ENCODE peak calls at places on chromosomes 16 and 17, in six cellular contexts. Q is ovary, S is ascending aorta, X is tibial nerve, E is HL-60, G is pancreas. O is an unnamed sample. For H3K27me3, the result is how much of the 10 kb centered on the place peaks cover.

GRCh38 chr17:70875729-70876344 is 706.5 kb downstream of the KCNJ2 start:
- DNase-seq in Q (no peak), S (no peak), X (no peak), E (no peak), G (no peak), O (no peak)

GRCh38 chr17:42783062-42783777 is 2.8 kb downstream of the WNK4 start:
- DNase-seq in Q (no peak), S (no peak), X (no peak), E (no peak), G (no peak), O (no peak)

GRCh38 chr16:11303405-11304138 is 22.4 kb upstream of the PRM1 start:
- DNase-seq in Q (no peak), S (no peak), X (no peak), E (no peak), G (peak), O (no peak)

GRCh38 chr17:76697702-76698465 is 12.9 kb downstream of the MXRA7 start:
- DNase-seq in Q (no peak), S (no peak), X (no peak), E (no peak), G (no peak), O (no peak)

GRCh38 chr16:31093132-31093703 is 1.4 kb downstream of the VKORC1 start:
- DNase-seq in Q (no peak), S (no peak), X (no peak), E (peak), G (peak), O (no peak)

GRCh38 chr16:24936151-24936550 is 79.0 kb downstream of the ARHGAP17 start:
- DNase-seq in Q (no peak), S (no peak), X (no peak), E (no peak), G (no peak), O (no peak)

GRCh38 chr17:43898446-43898845 is 8.9 kb downstream of the MPP2 start:
- DNase-seq in Q (no peak), S (no peak), X (no peak), E (no peak), G (no peak), O (no peak)

GRCh38 chr16:23182675-23183485 is at the start of gene SCNN1G:
- DNase-seq in Q (peak), S (no peak), X (no peak), E (no peak), G (no peak), O (no peak)

GRCh38 chr17:56424005-56424404 is 169.5 kb upstream of the NOG start:
- DNase-seq in Q (no peak), S (no peak), X (no peak), E (no peak), G (no peak), O (no peak)

GRCh38 chr16:79316004-79316458 is 284.5 kb downstream of the MAF start:
- DNase-seq in Q (no peak), S (no peak), X (no peak), E (no peak), G (no peak), O (no peak)

GRCh38 chr17:76747716-76748360 is 9.9 kb downstream of the MFSD11 start:
- DNase-seq in Q (no peak), S (no peak), X (no peak), E (no peak), G (no peak), O (no peak)

GRCh38 chr16:67055712-67056487 is 27.0 kb downstream of the CBFB start:
- DNase-seq in Q (no peak), S (no peak), X (no peak), E (no peak), G (no peak), O (peak)

GRCh38 chr16:66365588-66365987 is 903 bp upstream of the CDH5 start:
- DNase-seq in Q (peak), S (no peak), X (peak), E (no peak), G (no peak), O (no peak)

GRCh38 chr16:68188170-68188569 is 47.8 kb downstream of the ESRP2 start:
- DNase-seq in Q (no peak), S (no peak), X (no peak), E (no peak), G (no peak), O (no peak)

GRCh38 chr16:85146922-85147651 is 34.8 kb upstream of the CIBAR2 start:
- DNase-seq in Q (no peak), S (no peak), X (no peak), E (no peak), G (no peak), O (no peak)

GRCh38 chr17:56424543-56425044 is 168.9 kb upstream of the NOG start:
- DNase-seq in Q (no peak), S (no peak), X (no peak), E (no peak), G (no peak), O (no peak)

GRCh38 chr16:49366669-49367068 is 6.9 kb upstream of the C16orf78 start:
- DNase-seq in Q (no peak), S (no peak), X (no peak), E (no peak), G (no peak), O (no peak)

GRCh38 chr17:64572682-64573154 is 65.9 kb downstream of the CEP95 start:
- DNase-seq in Q (no peak), S (no peak), X (no peak), E (no peak), G (no peak), O (peak)

GRCh38 chr16:2857451-2858244 is at the start of gene PRSS22:
- DNase-seq in Q (no peak), S (no peak), X (no peak), E (no peak), G (peak), O (no peak)

GRCh38 chr17:28750178-28751047 is 6.6 kb downstream of the TRAF4 start:
- DNase-seq in Q (peak), S (peak), X (peak), E (peak), G (peak), O (no peak)

GRCh38 chr17:8392274-8392673 is 5.4 kb downstream of the RNF222 start:
- DNase-seq in Q (no peak), S (no peak), X (no peak), E (no peak), G (no peak), O (no peak)

DNA sequence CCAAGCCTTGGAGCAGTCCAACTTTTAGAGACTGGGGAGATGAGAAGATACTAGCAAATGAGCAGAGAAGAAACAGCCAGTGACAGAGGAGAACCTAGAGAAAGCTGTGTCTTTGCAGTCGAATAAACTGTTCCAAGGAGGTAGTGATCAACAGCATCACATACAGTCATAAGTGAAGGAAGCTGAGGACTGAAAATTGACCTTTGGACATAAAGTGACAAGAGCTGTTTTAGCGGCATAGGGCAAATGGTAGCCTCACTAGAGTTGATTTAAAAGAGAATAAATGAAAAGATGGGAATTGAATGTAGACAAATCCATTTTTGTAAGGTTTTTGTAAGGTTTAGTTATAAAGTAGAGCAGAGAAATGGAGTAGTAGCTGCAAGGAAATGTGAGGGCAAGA is 131.2 kb upstream of the HLF start:
- DNase-seq in Q (no peak), S (no peak), X (no peak), E (no peak), G (no peak), O (no peak)
- H3K27me3 ChIP-seq in Q (under half), S (under half), X (under half), E (under half), G (under half), O (under half)

DNA sequence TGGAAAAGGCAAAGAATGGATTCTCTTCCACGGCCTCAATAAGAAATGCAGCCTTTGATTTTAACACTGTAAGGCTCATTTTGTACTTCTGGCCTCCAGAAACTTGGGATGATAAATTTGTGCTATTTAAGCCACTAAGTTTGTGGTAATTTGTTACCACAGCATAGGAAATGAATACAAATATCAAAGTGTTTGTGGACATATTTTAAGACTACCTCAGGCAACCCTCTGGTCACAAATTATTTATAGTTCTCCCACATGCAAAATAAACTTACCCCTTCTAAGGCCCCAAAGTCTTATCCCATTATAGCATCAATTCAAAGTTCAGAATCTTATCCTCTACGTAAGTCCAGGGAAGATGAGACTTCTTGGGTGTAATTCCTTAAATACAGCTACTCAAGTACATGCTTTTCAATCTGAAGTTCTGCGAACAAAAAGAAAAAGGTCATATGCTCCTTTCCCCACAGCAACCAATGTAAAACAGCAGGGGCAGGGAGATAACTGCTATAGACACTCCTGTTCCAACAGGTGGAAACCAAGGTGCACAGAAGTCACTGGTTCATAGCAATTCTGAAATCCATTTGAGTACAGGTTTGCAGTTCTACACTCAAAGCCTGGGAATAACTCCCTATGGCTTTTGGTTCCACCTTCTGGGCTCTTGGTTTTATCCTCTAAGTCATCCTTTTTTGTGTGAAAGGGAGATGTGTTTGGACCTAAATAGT is 5.4 kb upstream of the EFCAB13 start:
- DNase-seq in Q (no peak), S (no peak), X (no peak), E (no peak), G (no peak), O (no peak)
- TF ChIP-seq CTCF in Q (no peak), S (no peak), X (no peak), E (no peak), G (no peak), O (no peak)

GRCh38 chr17:6557040-6557438 is 684 bp upstream of the PITPNM3 start:
- DNase-seq in Q (no peak), S (no peak), X (no peak), E (no peak), G (no peak), O (no peak)
- H3K4me3 ChIP-seq in Q (peak), S (peak), X (no peak), E (no peak), G (no peak), O (no peak)

GRCh38 chr17:78940708-78941107 is 15.5 kb upstream of the TIMP2 start:
- DNase-seq in Q (no peak), S (no peak), X (no peak), E (no peak), G (no peak), O (no peak)
- H3K27me3 ChIP-seq in Q (under half), S (under half), X (under half), E (under half), G (under half), O (under half)

DNA sequence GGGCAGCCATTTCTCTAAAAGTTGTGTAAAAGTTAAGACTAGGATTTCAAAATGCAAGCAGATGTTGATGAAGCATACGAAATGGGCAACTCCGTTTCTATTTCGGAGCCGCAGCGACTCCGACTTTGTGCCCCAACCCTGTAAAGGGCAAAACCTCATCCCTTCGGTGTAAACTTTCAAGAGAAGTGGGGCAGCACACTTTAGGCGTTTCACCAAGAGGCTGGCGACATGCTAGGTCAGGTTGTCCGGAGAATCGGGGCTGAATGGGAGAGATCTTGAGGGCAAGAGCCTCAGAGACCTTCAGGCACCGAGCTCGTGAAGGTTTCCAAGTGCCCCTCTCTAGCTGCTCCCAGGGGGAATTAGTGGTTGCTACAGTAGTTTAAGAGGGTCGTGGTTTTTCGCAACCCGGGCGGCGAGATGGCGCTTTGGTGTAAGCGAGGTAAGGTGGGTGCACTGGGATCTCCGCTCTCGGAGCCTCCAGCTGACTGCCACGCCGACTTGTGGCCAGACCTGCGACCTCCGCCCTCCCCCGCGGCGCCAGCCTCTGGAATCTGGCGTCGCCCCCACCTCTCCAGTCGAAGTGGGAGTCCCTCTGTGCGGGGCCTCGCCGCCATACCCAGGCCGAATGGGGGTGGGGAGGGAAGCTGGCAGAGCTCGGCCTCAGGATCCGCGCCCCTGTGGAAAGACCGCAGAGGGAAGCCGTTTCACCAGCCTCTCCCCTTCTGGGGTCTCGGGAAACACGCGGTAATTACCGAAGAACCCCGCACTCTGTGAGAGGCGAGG is 979 bp upstream of the HEXIM2 start:
- DNase-seq in Q (peak), S (no peak), X (peak), E (peak), G (peak), O (no peak)
- TF ChIP-seq CTCF in Q (no peak), S (peak), X (no peak), E (no peak), G (no peak), O (peak)

GRCh38 chr17:78717431-78717980 is 64.6 kb downstream of the CYTH1 start:
- DNase-seq in Q (no peak), S (no peak), X (peak), E (no peak), G (peak), O (no peak)
- H3K4me3 ChIP-seq in Q (peak), S (peak), X (peak), E (no peak), G (peak), O (peak)

GRCh38 chr17:41733348-41734138 is 900 bp downstream of the HAP1 start:
- DNase-seq in Q (no peak), S (no peak), X (no peak), E (no peak), G (no peak), O (no peak)

GRCh38 chr17:41734139-41734948 is at the start of gene HAP1:
- DNase-seq in Q (peak), S (no peak), X (no peak), E (no peak), G (peak), O (no peak)

GRCh38 chr17:41731836-41732235 is 2.6 kb downstream of the HAP1 start:
- DNase-seq in Q (no peak), S (no peak), X (no peak), E (no peak), G (no peak), O (no peak)

GRCh38 chr17:41728056-41728455 is 6.4 kb downstream of the HAP1 start:
- DNase-seq in Q (no peak), S (no peak), X (no peak), E (no peak), G (no peak), O (no peak)

GRCh38 chr17:41730479-41730878 is 4.0 kb downstream of the HAP1 start:
- DNase-seq in Q (no peak), S (no peak), X (no peak), E (no peak), G (no peak), O (no peak)
- H3K27me3 ChIP-seq in Q (under half), S (under half), X (under half), E (under half), G (under half), O (under half)

DNA sequence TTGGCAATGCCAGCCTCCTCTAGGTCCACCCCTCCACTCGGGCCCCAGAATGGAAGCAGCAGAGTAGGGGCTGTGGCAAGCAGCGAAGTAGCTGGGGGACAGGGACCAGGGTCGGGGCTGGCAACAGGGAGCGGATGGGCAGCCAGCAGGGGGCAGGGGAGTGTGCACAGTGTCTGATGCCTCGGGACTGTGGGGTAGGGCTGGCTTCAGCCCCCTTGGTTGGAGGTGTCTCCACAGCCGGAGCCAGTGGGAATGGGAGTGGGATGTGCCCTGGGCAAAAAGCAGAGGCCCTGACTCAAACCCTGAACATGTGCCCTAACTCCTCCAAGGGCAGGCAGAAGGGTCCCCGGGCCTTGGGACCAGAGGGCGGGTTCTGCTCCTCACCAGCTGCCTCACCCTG is 18.5 kb upstream of the ARHGAP27 start:
- DNase-seq in Q (no peak), S (no peak), X (no peak), E (no peak), G (no peak), O (no peak)
- TF ChIP-seq CTCF in Q (no peak), S (no peak), X (no peak), E (no peak), G (no peak), O (no peak)

O was measured in BJ.